ENCODE peak calls at places on chromosomes 12 and 14, in eight cellular contexts. One of them, this sample, is unnamed.

GRCh38 chr14:64841772-64842490 is 37.8 kb downstream of the SPTB start:
- DNase-seq in Kasumi-1: no peak
- DNase-seq in small intestine: no peak
- DNase-seq in stimulated activated CD4-positive, alpha-beta T cell treated with anti-CD3 and anti-CD28 coated beads, Interleukin-1b, Interleukin-23, amount 100 ng/mL, for 1 hour: no peak
- DNase-seq in frontal cortex: no peak
- DNase-seq in B cell: no peak
- DNase-seq in Ammon's horn: no peak
- DNase-seq in coronary artery: peak
- DNase-seq in this sample: no peak

GRCh38 chr12:54262403-54262925 is 17.5 kb downstream of the CBX5 start:
- DNase-seq in Kasumi-1: no peak
- DNase-seq in small intestine: peak
- DNase-seq in stimulated activated CD4-positive, alpha-beta T cell treated with anti-CD3 and anti-CD28 coated beads, Interleukin-1b, Interleukin-23, amount 100 ng/mL, for 1 hour: no peak
- DNase-seq in frontal cortex: no peak
- DNase-seq in B cell: no peak
- DNase-seq in Ammon's horn: no peak
- DNase-seq in coronary artery: no peak
- DNase-seq in this sample: no peak

GRCh38 chr12:128737292-128737966 is 86.3 kb downstream of the SLC15A4 start:
- DNase-seq in Kasumi-1: no peak
- DNase-seq in small intestine: no peak
- DNase-seq in stimulated activated CD4-positive, alpha-beta T cell treated with anti-CD3 and anti-CD28 coated beads, Interleukin-1b, Interleukin-23, amount 100 ng/mL, for 1 hour: no peak
- DNase-seq in frontal cortex: no peak
- DNase-seq in B cell: no peak
- DNase-seq in Ammon's horn: no peak
- DNase-seq in coronary artery: no peak
- DNase-seq in this sample: no peak

GRCh38 chr12:74977832-74978481 is 231.7 kb downstream of the KCNC2 start:
- DNase-seq in Kasumi-1: no peak
- DNase-seq in small intestine: no peak
- DNase-seq in stimulated activated CD4-positive, alpha-beta T cell treated with anti-CD3 and anti-CD28 coated beads, Interleukin-1b, Interleukin-23, amount 100 ng/mL, for 1 hour: no peak
- DNase-seq in frontal cortex: no peak
- DNase-seq in B cell: no peak
- DNase-seq in Ammon's horn: no peak
- DNase-seq in coronary artery: no peak
- DNase-seq in this sample: no peak

GRCh38 chr12:109744026-109744425 is 30.4 kb downstream of the FAM222A start:
- DNase-seq in Kasumi-1: no peak
- DNase-seq in small intestine: no peak
- DNase-seq in stimulated activated CD4-positive, alpha-beta T cell treated with anti-CD3 and anti-CD28 coated beads, Interleukin-1b, Interleukin-23, amount 100 ng/mL, for 1 hour: no peak
- DNase-seq in frontal cortex: no peak
- DNase-seq in B cell: no peak
- DNase-seq in Ammon's horn: no peak
- DNase-seq in coronary artery: no peak
- DNase-seq in this sample: no peak

GRCh38 chr12:1587927-1588573 is 6.3 kb downstream of the FBXL14 start:
- DNase-seq in Kasumi-1: no peak
- DNase-seq in small intestine: no peak
- DNase-seq in stimulated activated CD4-positive, alpha-beta T cell treated with anti-CD3 and anti-CD28 coated beads, Interleukin-1b, Interleukin-23, amount 100 ng/mL, for 1 hour: no peak
- DNase-seq in frontal cortex: no peak
- DNase-seq in B cell: no peak
- DNase-seq in Ammon's horn: no peak
- DNase-seq in coronary artery: no peak
- DNase-seq in this sample: no peak

GRCh38 chr12:52126605-52127578 is 47.4 kb downstream of the SMIM41 start:
- DNase-seq in Kasumi-1: no peak
- DNase-seq in small intestine: no peak
- DNase-seq in stimulated activated CD4-positive, alpha-beta T cell treated with anti-CD3 and anti-CD28 coated beads, Interleukin-1b, Interleukin-23, amount 100 ng/mL, for 1 hour: no peak
- DNase-seq in frontal cortex: no peak
- DNase-seq in B cell: no peak
- DNase-seq in Ammon's horn: no peak
- DNase-seq in coronary artery: no peak
- DNase-seq in this sample: no peak

GRCh38 chr12:108890208-108890607 is 10.3 kb downstream of the DAO start:
- DNase-seq in Kasumi-1: no peak
- DNase-seq in small intestine: no peak
- DNase-seq in stimulated activated CD4-positive, alpha-beta T cell treated with anti-CD3 and anti-CD28 coated beads, Interleukin-1b, Interleukin-23, amount 100 ng/mL, for 1 hour: no peak
- DNase-seq in frontal cortex: no peak
- DNase-seq in B cell: no peak
- DNase-seq in Ammon's horn: no peak
- DNase-seq in coronary artery: no peak
- DNase-seq in this sample: no peak

GRCh38 chr14:104873380-104874055 is 8.4 kb downstream of the CEP170B start:
- DNase-seq in Kasumi-1: no peak
- DNase-seq in small intestine: no peak
- DNase-seq in stimulated activated CD4-positive, alpha-beta T cell treated with anti-CD3 and anti-CD28 coated beads, Interleukin-1b, Interleukin-23, amount 100 ng/mL, for 1 hour: no peak
- DNase-seq in frontal cortex: no peak
- DNase-seq in B cell: no peak
- DNase-seq in Ammon's horn: no peak
- DNase-seq in coronary artery: no peak
- DNase-seq in this sample: no peak

GRCh38 chr12:64796205-64796845 is 28.1 kb upstream of the TBC1D30 start:
- DNase-seq in Kasumi-1: peak
- DNase-seq in small intestine: peak
- DNase-seq in stimulated activated CD4-positive, alpha-beta T cell treated with anti-CD3 and anti-CD28 coated beads, Interleukin-1b, Interleukin-23, amount 100 ng/mL, for 1 hour: peak
- DNase-seq in frontal cortex: no peak
- DNase-seq in B cell: peak
- DNase-seq in Ammon's horn: peak
- DNase-seq in coronary artery: no peak
- DNase-seq in this sample: peak

GRCh38 chr14:53979747-53980642 is 23.4 kb upstream of the BMP4 start:
- DNase-seq in Kasumi-1: no peak
- DNase-seq in small intestine: no peak
- DNase-seq in stimulated activated CD4-positive, alpha-beta T cell treated with anti-CD3 and anti-CD28 coated beads, Interleukin-1b, Interleukin-23, amount 100 ng/mL, for 1 hour: no peak
- DNase-seq in frontal cortex: no peak
- DNase-seq in B cell: no peak
- DNase-seq in Ammon's horn: no peak
- DNase-seq in coronary artery: no peak
- DNase-seq in this sample: no peak

GRCh38 chr14:100468557-100468956 is 118.7 kb downstream of the BEGAIN start:
- DNase-seq in Kasumi-1: no peak
- DNase-seq in small intestine: no peak
- DNase-seq in stimulated activated CD4-positive, alpha-beta T cell treated with anti-CD3 and anti-CD28 coated beads, Interleukin-1b, Interleukin-23, amount 100 ng/mL, for 1 hour: no peak
- DNase-seq in frontal cortex: no peak
- DNase-seq in B cell: no peak
- DNase-seq in Ammon's horn: no peak
- DNase-seq in coronary artery: no peak
- DNase-seq in this sample: no peak

GRCh38 chr12:31220633-31221565 is 105.1 kb downstream of the SINHCAF start:
- DNase-seq in Kasumi-1: no peak
- DNase-seq in small intestine: no peak
- DNase-seq in stimulated activated CD4-positive, alpha-beta T cell treated with anti-CD3 and anti-CD28 coated beads, Interleukin-1b, Interleukin-23, amount 100 ng/mL, for 1 hour: no peak
- DNase-seq in frontal cortex: no peak
- DNase-seq in B cell: no peak
- DNase-seq in Ammon's horn: peak
- DNase-seq in coronary artery: no peak
- DNase-seq in this sample: no peak

GRCh38 chr12:26953447-26953846 is 15.2 kb downstream of the FGFR1OP2 start:
- DNase-seq in Kasumi-1: no peak
- DNase-seq in small intestine: no peak
- DNase-seq in stimulated activated CD4-positive, alpha-beta T cell treated with anti-CD3 and anti-CD28 coated beads, Interleukin-1b, Interleukin-23, amount 100 ng/mL, for 1 hour: no peak
- DNase-seq in frontal cortex: no peak
- DNase-seq in B cell: no peak
- DNase-seq in Ammon's horn: peak
- DNase-seq in coronary artery: no peak
- DNase-seq in this sample: no peak

GRCh38 chr12:124827588-124828184 is 36.0 kb downstream of the SCARB1 start:
- DNase-seq in Kasumi-1: no peak
- DNase-seq in small intestine: peak
- DNase-seq in stimulated activated CD4-positive, alpha-beta T cell treated with anti-CD3 and anti-CD28 coated beads, Interleukin-1b, Interleukin-23, amount 100 ng/mL, for 1 hour: no peak
- DNase-seq in frontal cortex: no peak
- DNase-seq in B cell: no peak
- DNase-seq in Ammon's horn: no peak
- DNase-seq in coronary artery: no peak
- DNase-seq in this sample: no peak

GRCh38 chr14:103343905-103344797 is 10.1 kb downstream of the EIF5 start:
- DNase-seq in Kasumi-1: no peak
- DNase-seq in small intestine: no peak
- DNase-seq in stimulated activated CD4-positive, alpha-beta T cell treated with anti-CD3 and anti-CD28 coated beads, Interleukin-1b, Interleukin-23, amount 100 ng/mL, for 1 hour: no peak
- DNase-seq in frontal cortex: no peak
- DNase-seq in B cell: no peak
- DNase-seq in Ammon's horn: no peak
- DNase-seq in coronary artery: no peak
- DNase-seq in this sample: no peak